ENCODE peak calls at places on chromosomes 11 and 22, in six cellular contexts. K is IMR-90, S is H9, G is mesenchymal stem cell, W is H1, B is mesendoderm. O is an unnamed sample.

GRCh38 chr11:61860054-61860903 is 31.1 kb downstream of the FADS3 start:
- DNase-seq in K (no peak), S (no peak), G (no peak), W (no peak), B (no peak), O (no peak)

GRCh38 chr22:39685336-39686177 is 115.0 kb downstream of the CACNA1I start:
- DNase-seq in K (no peak), S (no peak), G (no peak), W (no peak), B (no peak), O (no peak)

GRCh38 chr11:95682552-95682951 is 107.0 kb downstream of the FAM76B start:
- DNase-seq in K (peak), S (no peak), G (no peak), W (no peak), B (no peak), O (no peak)

GRCh38 chr11:1781593-1781975 is 17.9 kb upstream of the CTSD start:
- DNase-seq in K (no peak), S (no peak), G (no peak), W (no peak), B (no peak), O (no peak)

GRCh38 chr11:91373497-91373896 is 851.1 kb upstream of the FAT3 start:
- DNase-seq in K (no peak), S (no peak), G (no peak), W (no peak), B (peak), O (no peak)

GRCh38 chr11:12042215-12042676 is 33.8 kb upstream of the DKK3 start:
- DNase-seq in K (peak), S (no peak), G (peak), W (no peak), B (peak), O (no peak)

GRCh38 chr11:95908826-95909225 is 15.1 kb downstream of the MTMR2 start:
- DNase-seq in K (peak), S (no peak), G (peak), W (no peak), B (no peak), O (no peak)

GRCh38 chr11:69250503-69251393 is 43.2 kb upstream of the MYEOV start:
- DNase-seq in K (no peak), S (no peak), G (no peak), W (no peak), B (no peak), O (no peak)

GRCh38 chr11:15845261-15845660 is 511.1 kb downstream of the SOX6 start:
- DNase-seq in K (no peak), S (peak), G (no peak), W (no peak), B (peak), O (peak)

GRCh38 chr11:49303080-49303479 is 94.7 kb upstream of the FOLH1 start:
- DNase-seq in K (no peak), S (no peak), G (no peak), W (no peak), B (no peak), O (no peak)

GRCh38 chr11:133969072-133969471 is 12.3 kb upstream of the IGSF9B start:
- DNase-seq in K (no peak), S (no peak), G (no peak), W (no peak), B (no peak), O (no peak)

GRCh38 chr11:130400793-130401483 is 27.5 kb downstream of the ADAMTS8 start:
- DNase-seq in K (peak), S (no peak), G (peak), W (no peak), B (no peak), O (no peak)

GRCh38 chr11:121369366-121369765 is 76.8 kb downstream of the SC5D start:
- DNase-seq in K (no peak), S (no peak), G (no peak), W (no peak), B (no peak), O (no peak)

GRCh38 chr11:67099841-67100324 is 19.2 kb upstream of the KDM2A start:
- DNase-seq in K (no peak), S (no peak), G (no peak), W (no peak), B (no peak), O (no peak)

GRCh38 chr11:72721689-72722049 is 30.5 kb downstream of the ARAP1 start:
- DNase-seq in K (no peak), S (no peak), G (no peak), W (no peak), B (peak), O (no peak)

GRCh38 chr22:22403771-22404170 is 104.8 kb downstream of the ZNF280B start:
- DNase-seq in K (no peak), S (no peak), G (no peak), W (no peak), B (no peak), O (no peak)

GRCh38 chr11:117936973-117937372 is 7.8 kb upstream of the TMPRSS13 start:
- DNase-seq in K (no peak), S (no peak), G (no peak), W (no peak), B (no peak), O (no peak)

GRCh38 chr11:35214792-35215193 is 75.8 kb downstream of the CD44 start:
- DNase-seq in K (peak), S (peak), G (peak), W (no peak), B (peak), O (no peak)

GRCh38 chr11:102111787-102112653 is 1.8 kb downstream of the YAP1 start:
- DNase-seq in K (peak), S (no peak), G (peak), W (no peak), B (no peak), O (no peak)
- H3K18ac ChIP-seq in K (peak), S (peak), G (peak), W (peak), B (peak), O (peak)

GRCh38 chr11:2810401-2811205 is 75.0 kb downstream of the CDKN1C start:
- DNase-seq in K (no peak), S (no peak), G (no peak), W (no peak), B (no peak), O (no peak)

GRCh38 chr11:2811206-2812091 is 74.1 kb downstream of the CDKN1C start:
- DNase-seq in K (no peak), S (no peak), G (no peak), W (no peak), B (peak), O (no peak)

GRCh38 chr11:2813968-2814367 is 71.6 kb downstream of the CDKN1C start:
- DNase-seq in K (no peak), S (no peak), G (no peak), W (no peak), B (no peak), O (no peak)

GRCh38 chr11:2813141-2813908 is 72.2 kb downstream of the CDKN1C start:
- DNase-seq in K (peak), S (no peak), G (peak), W (no peak), B (no peak), O (no peak)

GRCh38 chr11:2812371-2812991 is 73.1 kb downstream of the CDKN1C start:
- DNase-seq in K (no peak), S (no peak), G (peak), W (no peak), B (peak), O (no peak)
- H3K18ac ChIP-seq in K (peak), S (no peak), G (peak), W (no peak), B (no peak), O (peak)

DNA sequence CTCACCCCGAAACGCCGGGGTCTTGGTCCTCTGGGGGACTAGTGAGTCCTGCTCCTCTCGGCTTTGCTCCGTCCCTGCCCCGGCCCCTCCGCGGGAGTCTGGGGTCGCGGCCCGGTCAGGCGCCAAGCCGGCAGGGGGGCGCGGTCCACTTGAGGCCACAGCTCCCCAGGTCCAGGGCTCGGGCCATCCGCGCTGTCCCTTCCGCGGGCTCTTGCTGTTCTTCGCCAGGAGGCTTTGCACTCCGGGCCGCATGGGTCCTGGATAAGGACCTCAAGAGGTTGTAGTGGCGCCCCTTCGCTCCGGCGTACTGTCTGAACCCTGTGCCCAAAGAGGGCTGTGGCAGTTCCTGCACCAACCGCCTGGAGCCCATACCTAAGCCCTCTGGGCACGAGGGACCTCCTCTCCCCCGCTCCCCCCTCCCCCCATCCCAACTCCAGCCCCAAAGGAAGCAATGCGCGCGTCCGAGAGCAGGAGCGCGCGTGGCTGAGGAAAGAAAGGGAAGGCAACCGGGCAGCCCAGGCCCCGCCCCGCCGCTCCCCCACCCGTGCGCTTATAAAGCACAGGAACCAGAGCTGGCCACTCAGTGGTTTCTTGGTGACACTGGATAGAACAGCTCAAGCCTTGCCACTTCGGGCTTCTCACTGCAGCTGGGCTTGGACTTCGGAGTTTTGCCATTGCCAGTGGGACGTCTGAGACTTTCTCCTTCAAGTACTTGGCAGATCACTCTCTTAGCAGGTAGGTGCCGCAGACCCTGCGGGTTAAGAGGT is at the start of gene ADM:
- DNase-seq in K (peak), S (peak), G (peak), W (peak), B (peak), O (peak)
- H3K18ac ChIP-seq in K (peak), S (peak), G (peak), W (peak), B (peak), O (peak)

GRCh38 chr22:45552017-45552411 is 49.3 kb downstream of the FBLN1 start:
- DNase-seq in K (no peak), S (peak), G (no peak), W (no peak), B (no peak), O (no peak)
- H3K18ac ChIP-seq in K (peak), S (no peak), G (peak), W (no peak), B (no peak), O (peak)

GRCh38 chr22:46547179-46547882 is 9.9 kb upstream of the CELSR1 start:
- DNase-seq in K (peak), S (no peak), G (peak), W (no peak), B (no peak), O (no peak)
- H3K18ac ChIP-seq in K (peak), S (no peak), G (peak), W (no peak), B (no peak), O (peak)